ENCODE peak calls at places on chromosomes 13 and 19, in four cellular contexts. One of them, this sample, is unnamed.

GRCh38 chr13:46146898-46147297 is 35.1 kb downstream of the LCP1 start:
- DNase-seq in stomach: no peak
- DNase-seq in fibroblast of lung: no peak
- DNase-seq in effector CD4-positive, alpha-beta T cell: no peak
- DNase-seq in this sample: no peak

GRCh38 chr13:28499579-28499978 is 4.7 kb upstream of the FLT1 start:
- DNase-seq in effector CD4-positive, alpha-beta T cell: no peak
- DNase-seq in stomach: no peak
- DNase-seq in fibroblast of lung: no peak
- DNase-seq in this sample: no peak

GRCh38 chr19:54279441-54279962 is 1.4 kb downstream of the LILRB2 start:
- DNase-seq in stomach: no peak
- DNase-seq in fibroblast of lung: no peak
- DNase-seq in effector CD4-positive, alpha-beta T cell: no peak
- DNase-seq in this sample: no peak

GRCh38 chr13:30486230-30487074 is 20.7 kb upstream of the HMGB1 start:
- DNase-seq in fibroblast of lung: peak; percentile 56
- DNase-seq in effector CD4-positive, alpha-beta T cell: no peak
- DNase-seq in stomach: peak; percentile 80
- DNase-seq in this sample: peak; percentile 87

GRCh38 chr19:50203281-50204080 is at the start of gene MYH14:
- DNase-seq in stomach: peak; percentile 96
- DNase-seq in fibroblast of lung: peak; percentile 3
- DNase-seq in effector CD4-positive, alpha-beta T cell: no peak
- DNase-seq in this sample: peak; percentile 92

GRCh38 chr19:27972291-27973040 is 1240.5 kb downstream of the UQCRFS1 start:
- DNase-seq in effector CD4-positive, alpha-beta T cell: no peak
- DNase-seq in stomach: no peak
- DNase-seq in fibroblast of lung: peak; percentile 90
- DNase-seq in this sample: peak; percentile 19

GRCh38 chr19:45884682-45885555 is 1.0 kb downstream of the IRF2BP1 start:
- DNase-seq in effector CD4-positive, alpha-beta T cell: no peak
- DNase-seq in stomach: peak; percentile 31
- DNase-seq in fibroblast of lung: no peak
- DNase-seq in this sample: no peak

GRCh38 chr19:35224681-35225604 is 3.6 kb downstream of the FAM187B start:
- DNase-seq in fibroblast of lung: no peak
- DNase-seq in effector CD4-positive, alpha-beta T cell: no peak
- DNase-seq in stomach: no peak
- DNase-seq in this sample: no peak

GRCh38 chr13:105908581-105908980 is 626.9 kb downstream of the EFNB2 start:
- DNase-seq in stomach: no peak
- DNase-seq in fibroblast of lung: peak; percentile 46
- DNase-seq in effector CD4-positive, alpha-beta T cell: no peak
- DNase-seq in this sample: no peak

GRCh38 chr13:109787135-109787954 is 962 bp upstream of the IRS2 start:
- DNase-seq in fibroblast of lung: peak; percentile 48
- DNase-seq in effector CD4-positive, alpha-beta T cell: peak; percentile 31
- DNase-seq in stomach: peak; percentile 47
- DNase-seq in this sample: no peak

GRCh38 chr19:33286899-33287298 is 15.4 kb downstream of the CEBPA start:
- DNase-seq in stomach: no peak
- DNase-seq in fibroblast of lung: no peak
- DNase-seq in effector CD4-positive, alpha-beta T cell: no peak
- DNase-seq in this sample: no peak